ENCODE peak calls at places on chromosomes 13 and 19, in five cellular contexts. X, V, P, H and B are unnamed samples.
A peak's percentile ranks its signal among the peaks of the same experiment; 100 is the strongest.

GRCh38 chr19:12867120-12868099 is 13.8 kb downstream of the DNASE2 start:
- DNase-seq in P (peak; percentile 99), X (peak; percentile 81), H (peak; percentile 52), V (no peak), B (no peak)

GRCh38 chr13:114148521-114148855 is 16.1 kb upstream of the RASA3 start:
- DNase-seq in V (no peak), X (no peak), H (no peak), P (peak; percentile 26), B (no peak)

GRCh38 chr13:105497597-105497996 is 1037.9 kb downstream of the EFNB2 start:
- DNase-seq in V (no peak), H (no peak), X (no peak), P (no peak), B (no peak)

GRCh38 chr13:109416001-109416400 is 370.4 kb downstream of the IRS2 start:
- DNase-seq in X (no peak), P (no peak), V (no peak), H (no peak), B (no peak)

GRCh38 chr13:94328336-94329041 is 151.0 kb downstream of the DCT start:
- DNase-seq in V (no peak), H (no peak), P (no peak), X (no peak), B (no peak)

GRCh38 chr13:57918913-57919312 is 287.4 kb downstream of the PCDH17 start:
- DNase-seq in X (no peak), H (no peak), P (no peak), V (no peak), B (no peak)

GRCh38 chr19:18946918-18947317 is 5.9 kb upstream of the HOMER3 start:
- DNase-seq in V (no peak), X (no peak), P (peak; percentile 22), H (no peak), B (no peak)

GRCh38 chr13:105778196-105778595 is 757.3 kb downstream of the EFNB2 start:
- DNase-seq in H (peak; percentile 16), P (no peak), V (peak; percentile 24), X (no peak), B (peak; percentile 47)

GRCh38 chr19:19997656-19998268 is 41.5 kb downstream of the ZNF682 start:
- DNase-seq in V (no peak), P (peak; percentile 66), H (peak; percentile 6), X (peak; percentile 45), B (no peak)

GRCh38 chr13:59394526-59394925 is 769.2 kb downstream of the DIAPH3 start:
- DNase-seq in P (no peak), H (no peak), X (no peak), V (no peak), B (no peak)

GRCh38 chr13:112140366-112140765 is 73.4 kb downstream of the SOX1 start:
- DNase-seq in V (no peak), X (no peak), P (no peak), H (no peak), B (no peak)

GRCh38 chr19:46821512-46822359 is 28.9 kb downstream of the AP2S1 start:
- DNase-seq in X (no peak), V (no peak), P (peak; percentile 29), H (no peak), B (no peak)

GRCh38 chr13:39600766-39601165 is 2.2 kb downstream of the LHFPL6 start:
- DNase-seq in H (peak; percentile 68), X (peak; percentile 33), V (no peak), P (peak; percentile 73), B (no peak)

GRCh38 chr13:63299995-63300394 is 1884.3 kb upstream of the PCDH20 start:
- DNase-seq in H (no peak), V (no peak), P (no peak), X (no peak), B (no peak)

GRCh38 chr13:61029064-61029463 is 386.6 kb downstream of the PCDH20 start:
- DNase-seq in X (no peak), H (no peak), V (no peak), P (peak; percentile 34), B (no peak)

GRCh38 chr13:92510416-92510815 is 716.2 kb upstream of the GPC6 start:
- DNase-seq in H (peak; percentile 40), V (no peak), X (no peak), P (no peak), B (peak; percentile 30)

GRCh38 chr19:737591-738093 is 13.3 kb upstream of the MISP start:
- DNase-seq in P (peak; percentile 99), V (no peak), X (peak; percentile 60), H (peak; percentile 29), B (no peak)

GRCh38 chr19:58203814-58204475 is 21.1 kb downstream of the ZNF274 start:
- DNase-seq in H (no peak), X (no peak), P (no peak), V (no peak), B (no peak)

GRCh38 chr13:77692746-77693448 is 4.6 kb upstream of the SLAIN1 start:
- DNase-seq in P (no peak), X (no peak), H (no peak), V (no peak), B (no peak)

GRCh38 chr19:54102421-54103169 is at the start of gene NDUFA3:
- DNase-seq in V (peak; percentile 80), H (peak; percentile 99), P (peak; percentile 100), X (peak; percentile 100), B (peak; percentile 93)

GRCh38 chr13:100240109-100240779 is 151.4 kb downstream of the PCCA start:
- DNase-seq in H (no peak), V (no peak), P (no peak), X (no peak), B (no peak)

GRCh38 chr13:75173457-75174356 is 308.3 kb downstream of the TBC1D4 start:
- DNase-seq in P (peak; percentile 1), H (no peak), V (no peak), X (no peak), B (no peak)

GRCh38 chr19:46602392-46603194 is 1.5 kb downstream of the CALM3 start:
- DNase-seq in P (peak; percentile 65), V (no peak), X (peak; percentile 73), H (no peak), B (no peak)

GRCh38 chr19:55390461-55390880 is 4.7 kb downstream of the RPL28 start:
- DNase-seq in V (no peak), H (no peak), P (peak; percentile 65), X (no peak), B (no peak)

GRCh38 chr13:96338030-96338429 is 248.1 kb downstream of the HS6ST3 start:
- DNase-seq in P (no peak), V (no peak), H (peak; percentile 9), X (peak; percentile 1), B (no peak)

GRCh38 chr13:26300140-26300539 is 46.2 kb downstream of the CDK8 start:
- DNase-seq in H (peak; percentile 73), X (peak; percentile 92), P (no peak), V (no peak), B (peak; percentile 64)

GRCh38 chr13:79336971-79337370 is 69.1 kb downstream of the RBM26 start:
- DNase-seq in X (no peak), P (no peak), V (no peak), H (no peak), B (no peak)

GRCh38 chr19:18002347-18002850 is 5.6 kb upstream of the ARRDC2 start:
- DNase-seq in X (no peak), V (no peak), H (no peak), P (peak; percentile 46), B (no peak)

GRCh38 chr19:42254083-42254849 is 662 bp downstream of the ERF start:
- DNase-seq in V (no peak), P (peak; percentile 94), X (peak; percentile 84), H (peak; percentile 58), B (no peak)

GRCh38 chr19:30367421-30367820 is 4.8 kb upstream of the ZNF536 start:
- DNase-seq in X (no peak), H (no peak), V (no peak), P (no peak), B (no peak)

GRCh38 chr19:14434543-14435319 is 1.6 kb downstream of the PKN1 start:
- DNase-seq in P (peak; percentile 58), H (peak; percentile 92), V (no peak), X (peak; percentile 92), B (no peak)

GRCh38 chr13:77565635-77566034 is 30.1 kb downstream of the SCEL start:
- DNase-seq in H (peak; percentile 64), X (peak; percentile 65), V (no peak), P (peak; percentile 19), B (no peak)

GRCh38 chr19:55227241-55228014 is 1.1 kb downstream of the TMEM86B start:
- DNase-seq in X (no peak), H (no peak), V (no peak), P (peak; percentile 47), B (no peak)

GRCh38 chr19:44202470-44202869 is 9.9 kb upstream of the ZNF227 start:
- DNase-seq in H (peak; percentile 84), V (peak; percentile 5), P (no peak), X (peak; percentile 79), B (no peak)

GRCh38 chr13:74452881-74453280 is 318.7 kb upstream of the KLF12 start:
- DNase-seq in P (no peak), V (no peak), H (no peak), X (no peak), B (no peak)

GRCh38 chr19:3362217-3362907 is 4.0 kb upstream of the NFIC start:
- DNase-seq in H (no peak), P (peak; percentile 26), X (no peak), V (no peak), B (no peak)
- H3K4me3 ChIP-seq in H (no peak overlapping the region), P (no peak overlapping the region), X (no peak overlapping the region), V (peak overlapping the region; percentile 12), B (no peak overlapping the region)

DNA sequence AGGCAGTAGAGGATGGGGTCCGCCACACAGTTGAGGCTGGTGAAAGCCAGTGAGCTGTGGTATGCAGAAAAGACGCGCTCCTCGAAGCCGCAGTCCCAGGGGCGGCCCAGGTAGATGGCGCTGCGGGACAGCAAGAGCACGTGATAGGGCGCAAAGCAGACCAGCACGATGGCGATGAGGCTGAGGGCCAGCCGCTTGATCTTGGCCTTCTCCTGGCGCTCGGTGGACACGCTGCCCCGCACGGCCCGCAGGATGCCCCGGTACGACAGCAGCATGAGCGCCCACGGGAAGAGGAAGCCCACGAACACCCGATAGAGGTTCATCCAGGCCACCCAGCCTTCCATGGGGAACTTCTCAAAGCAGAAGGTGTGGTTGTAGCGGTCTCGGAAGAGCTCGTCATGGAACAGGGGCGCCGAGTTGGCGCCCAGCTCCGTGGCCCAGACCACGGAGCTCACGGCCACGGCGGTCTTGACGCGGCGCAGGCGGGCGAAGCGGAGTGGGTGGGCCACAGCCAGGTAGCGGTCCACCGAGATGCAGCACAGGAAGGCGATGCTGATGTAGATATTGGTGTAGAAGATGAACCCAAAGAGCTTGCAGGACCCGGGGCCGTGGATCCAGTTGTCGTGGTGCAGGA is 6.5 kb upstream of the OPA3 start:
- DNase-seq in P (peak; percentile 93), H (no peak), X (peak; percentile 34), V (no peak), B (no peak)
- H3K4me3 ChIP-seq in P (no peak overlapping the region), H (no peak overlapping the region), X (no peak overlapping the region), V (no peak overlapping the region), B (no peak overlapping the region)

DNA sequence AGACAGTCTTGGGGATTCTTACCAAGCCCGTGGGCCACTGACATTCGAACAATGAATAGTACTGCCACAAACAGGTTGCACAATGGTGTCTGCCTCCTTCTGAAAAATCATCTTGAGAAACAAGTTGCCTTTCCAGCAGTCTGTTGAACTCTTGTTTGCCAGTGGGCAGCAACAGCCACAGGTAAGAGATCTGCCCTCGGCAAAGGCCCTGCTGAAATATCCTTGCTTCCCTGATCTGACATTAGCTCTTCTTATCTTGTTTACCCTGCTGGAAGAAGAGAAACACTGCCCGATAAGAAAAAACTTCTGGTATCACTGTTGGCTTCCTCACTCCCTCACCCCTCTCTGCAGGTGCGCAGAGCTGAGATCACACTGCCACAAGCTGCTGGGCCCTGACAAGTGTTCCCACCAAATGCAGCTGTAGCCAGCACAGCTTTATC is 2.0 kb downstream of the DOCK9 start:
- DNase-seq in P (peak; percentile 55), H (peak; percentile 41), X (no peak), V (no peak), B (no peak)
- H3K4me3 ChIP-seq in P (no peak overlapping the region), H (peak overlapping the region; percentile 60), X (no peak overlapping the region), V (no peak overlapping the region), B (peak overlapping the region; percentile 27)

GRCh38 chr19:38707512-38708114 is 36.7 kb downstream of the CAPN12 start:
- DNase-seq in X (peak; percentile 36), H (peak; percentile 68), P (no peak), V (no peak), B (no peak)
- H3K4me3 ChIP-seq in X (no peak overlapping the region), H (no peak overlapping the region), P (no peak overlapping the region), V (no peak overlapping the region), B (no peak overlapping the region)